ENCODE peak calls at places on chromosomes 16 and 17, in five cellular contexts. T is colonic mucosa, B is stomach, D is right lobe of liver, O is fibroblast of lung. S is an unnamed sample. For H3K4me1 and H3K9me3, the result is how much of the 10 kb centered on the place peaks cover.

GRCh38 chr16:77437859-77438258 is 3.0 kb upstream of the ADAMTS18 start:
- DNase-seq in T (no peak), B (no peak), D (no peak), O (peak), S (no peak)

GRCh38 chr17:34177642-34178041 is 77.4 kb upstream of the CCL2 start:
- DNase-seq in T (no peak), B (no peak), D (no peak), O (peak), S (no peak)

GRCh38 chr16:1428511-1428910 is 2.4 kb upstream of the PERCC1 start:
- DNase-seq in T (no peak), B (no peak), D (no peak), O (no peak), S (no peak)

GRCh38 chr17:19753049-19753444 is 4.9 kb upstream of the ALDH3A1 start:
- DNase-seq in T (peak), B (peak), D (peak), O (peak), S (no peak)

GRCh38 chr17:79835953-79836951 is 3.0 kb downstream of the CBX4 start:
- DNase-seq in T (peak), B (peak), D (peak), O (peak), S (no peak)

GRCh38 chr17:44637066-44637465 is 19.2 kb upstream of the MEIOC start:
- DNase-seq in T (no peak), B (no peak), D (no peak), O (no peak), S (no peak)

GRCh38 chr17:17103160-17103559 is 60.9 kb downstream of the MPRIP start:
- DNase-seq in T (no peak), B (no peak), D (no peak), O (no peak), S (no peak)

GRCh38 chr17:19386276-19386863 is 620 bp downstream of the MFAP4 start:
- DNase-seq in T (no peak), B (peak), D (peak), O (peak), S (peak)

GRCh38 chr16:89922884-89923639 is at the start of gene TUBB3:
- DNase-seq in T (peak), B (peak), D (peak), O (peak), S (peak)

GRCh38 chr17:34884597-34884996 is 76.7 kb downstream of the CCT6B start:
- DNase-seq in T (no peak), B (no peak), D (no peak), O (no peak), S (no peak)

GRCh38 chr17:34619687-34620217 is 40.4 kb downstream of the TMEM132E start:
- DNase-seq in T (no peak), B (no peak), D (no peak), O (no peak), S (no peak)

GRCh38 chr16:57531253-57531575 is 5.2 kb downstream of the CCDC102A start:
- DNase-seq in T (no peak), B (no peak), D (peak), O (no peak), S (peak)

GRCh38 chr17:28750178-28751047 is 6.6 kb downstream of the TRAF4 start:
- DNase-seq in T (peak), B (peak), D (peak), O (peak), S (peak)

GRCh38 chr16:67825119-67825518 is 17.0 kb upstream of the THAP11 start:
- DNase-seq in T (no peak), B (no peak), D (no peak), O (no peak), S (no peak)

GRCh38 chr17:48241131-48241591 is 133.6 kb downstream of the SNX11 start:
- DNase-seq in T (no peak), B (no peak), D (no peak), O (peak), S (no peak)

GRCh38 chr16:31472559-31473203 is 729 bp downstream of the TGFB1I1 start:
- DNase-seq in T (peak), B (peak), D (peak), O (peak), S (peak)

GRCh38 chr16:77191259-77191969 is 424 bp downstream of the MON1B start:
- DNase-seq in T (peak), B (no peak), D (no peak), O (peak), S (no peak)

GRCh38 chr16:10609410-10609774 is 29.0 kb upstream of the EMP2 start:
- DNase-seq in T (no peak), B (no peak), D (no peak), O (peak), S (no peak)

GRCh38 chr17:37160940-37161339 is 212.2 kb downstream of the AATF start:
- DNase-seq in T (no peak), B (no peak), D (no peak), O (peak), S (no peak)

GRCh38 chr17:74917430-74917829 is 5.6 kb downstream of the USH1G start:
- DNase-seq in T (no peak), B (no peak), D (no peak), O (no peak), S (no peak)

GRCh38 chr17:17402558-17402957 is 74.2 kb upstream of the MED9 start:
- DNase-seq in T (no peak), B (no peak), D (no peak), O (no peak), S (no peak)

GRCh38 chr17:11871773-11872172 is 125.5 kb downstream of the ZNF18 start:
- DNase-seq in T (no peak), B (no peak), D (no peak), O (no peak), S (peak)

GRCh38 chr17:7479389-7480192 is at the start of gene ZBTB4:
- DNase-seq in T (peak), B (peak), D (no peak), O (peak), S (peak)

GRCh38 chr17:7477392-7478275 is 1.8 kb downstream of the ZBTB4 start:
- DNase-seq in T (peak), B (peak), D (no peak), O (peak), S (peak)

GRCh38 chr17:7476951-7477350 is 2.5 kb downstream of the ZBTB4 start:
- DNase-seq in T (no peak), B (no peak), D (no peak), O (no peak), S (no peak)

GRCh38 chr17:7479139-7479388 is 367 bp downstream of the ZBTB4 start:
- DNase-seq in T (no peak), B (no peak), D (no peak), O (no peak), S (no peak)

GRCh38 chr17:7478276-7479138 is 924 bp downstream of the ZBTB4 start:
- DNase-seq in T (peak), B (peak), D (no peak), O (peak), S (peak)
- H3K4me1 ChIP-seq in T (under half), B (half or more), D (under half), O (under half), S (under half)

GRCh38 chr17:5184284-5184683 is 7.4 kb downstream of the ZNF594 start:
- DNase-seq in T (no peak), B (no peak), D (no peak), O (no peak), S (no peak)
- H3K9me3 ChIP-seq in T (under half), B (half or more), D (under half), O (under half), S (under half)

DNA sequence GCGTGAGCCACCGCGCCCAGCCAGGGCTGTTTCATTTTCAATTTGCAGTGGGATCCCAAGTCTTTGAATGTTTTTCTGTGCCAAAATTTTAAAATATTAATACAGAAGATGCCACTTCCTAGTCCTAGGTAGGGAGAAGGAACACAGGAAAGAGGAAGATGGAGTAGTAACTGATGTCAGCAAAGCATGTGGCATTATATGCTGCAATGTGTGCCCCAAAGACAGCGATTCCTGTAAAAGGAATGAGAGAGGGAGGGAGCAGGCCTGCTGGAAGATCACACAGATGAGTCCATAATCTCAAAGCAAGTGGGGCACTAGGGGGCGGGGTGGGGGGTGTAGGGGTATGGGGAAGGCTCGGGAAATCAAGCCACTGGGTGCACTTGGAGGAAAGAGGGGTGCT is 23.4 kb upstream of the SSTR2 start:
- DNase-seq in T (no peak), B (no peak), D (no peak), O (no peak), S (no peak)
- H3K4me1 ChIP-seq in T (under half), B (under half), D (under half), O (under half), S (under half)

GRCh38 chr16:75175074-75175473 is 26.8 kb downstream of the ZFP1 start:
- DNase-seq in T (no peak), B (no peak), D (no peak), O (no peak), S (no peak)
- H3K9me3 ChIP-seq in T (under half), B (under half), D (under half), O (under half), S (under half)

S was measured in testis.